ENCODE peak calls at places on chromosomes 16 and 17, in six cellular contexts. E, S, R, Q, I and Y are unnamed samples.

GRCh38 chr16:3874242-3874641 is 6.3 kb downstream of the CREBBP start:
- DNase-seq in E (no peak), Q (no peak), R (no peak), S (no peak), I (peak), Y (no peak)

GRCh38 chr17:6444573-6445335 is 499 bp downstream of the PIMREG start:
- DNase-seq in I (no peak), R (no peak), S (no peak), E (no peak), Q (no peak), Y (no peak)

GRCh38 chr16:3857189-3858013 is 23.1 kb downstream of the CREBBP start:
- DNase-seq in R (peak), Q (no peak), E (peak), I (no peak), S (no peak), Y (peak)

GRCh38 chr16:6076631-6077030 is 979.0 kb upstream of the EEF2KMT start:
- DNase-seq in I (no peak), S (no peak), E (no peak), Q (no peak), R (no peak), Y (no peak)

GRCh38 chr17:71334041-71334781 is 786.6 kb upstream of the SOX9 start:
- DNase-seq in E (no peak), R (no peak), Q (no peak), I (no peak), S (no peak), Y (peak)

GRCh38 chr17:29567362-29568330 is 809 bp upstream of the ABHD15 start:
- DNase-seq in R (peak), E (peak), Q (no peak), S (no peak), I (peak), Y (no peak)

GRCh38 chr16:85900031-85900792 is 1.2 kb downstream of the IRF8 start:
- DNase-seq in R (no peak), E (no peak), I (peak), S (no peak), Q (no peak), Y (no peak)

GRCh38 chr16:85052536-85052935 is 24.9 kb downstream of the KIAA0513 start:
- DNase-seq in R (no peak), Q (peak), S (no peak), I (no peak), E (no peak), Y (peak)

GRCh38 chr17:70307430-70307829 is 138.1 kb downstream of the KCNJ2 start:
- DNase-seq in R (no peak), Q (peak), S (no peak), I (no peak), E (no peak), Y (peak)

GRCh38 chr16:30413116-30413806 is 5.9 kb downstream of the ZNF771 start:
- DNase-seq in Q (no peak), S (no peak), I (no peak), E (no peak), R (no peak), Y (no peak)

GRCh38 chr16:10736926-10737625 is 6.6 kb upstream of the NUBP1 start:
- DNase-seq in E (peak), Q (peak), R (peak), I (no peak), S (no peak), Y (peak)

GRCh38 chr17:72730091-72730490 is 362.4 kb downstream of the SLC39A11 start:
- DNase-seq in R (peak), Q (no peak), I (no peak), E (no peak), S (no peak), Y (peak)

DNA sequence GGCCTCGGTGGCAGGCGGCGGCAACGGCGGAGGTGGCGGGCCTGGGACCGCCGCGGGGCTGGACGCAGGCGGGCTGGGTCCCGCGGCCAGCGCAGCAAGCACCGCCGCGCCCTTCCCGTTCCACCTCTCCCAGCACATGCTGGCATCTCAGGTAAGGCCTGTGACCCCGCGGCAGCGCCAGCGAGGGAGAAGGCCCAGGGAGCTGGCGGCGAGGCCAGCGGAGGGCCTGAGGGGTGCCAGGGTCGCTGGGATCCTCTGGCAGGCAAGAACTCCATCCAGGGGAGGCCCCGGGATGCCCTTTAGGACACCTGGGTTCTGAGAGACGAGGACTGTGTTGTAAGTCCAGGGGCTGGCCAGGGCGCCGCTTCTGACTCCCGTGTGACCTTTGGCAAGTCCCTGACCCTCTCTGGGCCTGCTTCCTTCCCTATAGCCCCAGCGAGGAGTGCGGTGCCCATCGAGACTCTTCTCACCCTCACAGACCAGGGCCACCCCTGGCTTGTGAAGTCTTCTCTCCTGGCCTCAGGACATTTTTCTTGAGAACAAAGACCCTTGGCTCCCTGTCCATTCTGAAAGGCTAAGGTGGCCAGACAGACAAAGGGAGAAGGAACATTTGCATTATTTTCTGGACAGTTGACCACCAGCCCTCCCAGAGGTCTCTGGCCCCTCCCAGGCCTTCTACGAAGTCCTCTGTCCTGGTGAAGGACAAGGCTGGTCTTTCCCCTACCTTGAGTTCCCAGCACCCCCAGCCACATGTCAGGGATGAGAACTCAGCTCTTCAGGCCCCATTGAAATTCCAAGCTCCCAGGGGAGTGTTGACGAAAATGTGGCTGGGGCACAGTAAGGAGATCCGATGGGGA is 6.3 kb downstream of the TBX2 start:
- DNase-seq in Q (no peak), E (no peak), I (peak), S (no peak), R (no peak), Y (no peak)
- H3K4me3 ChIP-seq in Q (no peak), E (peak), I (peak), S (peak), R (no peak), Y (no peak)

DNA sequence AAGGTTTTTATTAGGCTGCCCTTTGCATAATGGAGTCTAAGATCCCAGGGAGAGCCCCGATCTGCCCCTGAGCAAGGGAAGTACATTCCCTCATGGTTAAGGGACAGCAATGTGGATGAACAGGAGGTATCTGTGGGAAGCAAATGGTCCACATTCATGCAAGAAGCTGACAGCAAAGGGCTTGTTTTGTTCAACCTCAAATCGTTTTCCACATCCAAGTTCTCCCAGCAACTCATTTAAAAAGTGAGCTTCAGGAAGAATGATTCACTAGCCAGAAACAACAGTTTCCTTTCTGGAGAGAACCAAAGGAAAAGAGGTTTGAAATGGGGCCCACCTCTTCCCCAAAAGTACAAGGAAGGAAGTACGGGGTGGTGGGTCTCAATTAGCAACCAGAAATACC is 9.4 kb downstream of the HSPB9 start:
- DNase-seq in E (no peak), Q (peak), I (no peak), R (peak), S (no peak), Y (no peak)
- TF ChIP-seq CTCF in E (no peak), Q (no peak), I (no peak), R (no peak), S (no peak), Y (no peak)

DNA sequence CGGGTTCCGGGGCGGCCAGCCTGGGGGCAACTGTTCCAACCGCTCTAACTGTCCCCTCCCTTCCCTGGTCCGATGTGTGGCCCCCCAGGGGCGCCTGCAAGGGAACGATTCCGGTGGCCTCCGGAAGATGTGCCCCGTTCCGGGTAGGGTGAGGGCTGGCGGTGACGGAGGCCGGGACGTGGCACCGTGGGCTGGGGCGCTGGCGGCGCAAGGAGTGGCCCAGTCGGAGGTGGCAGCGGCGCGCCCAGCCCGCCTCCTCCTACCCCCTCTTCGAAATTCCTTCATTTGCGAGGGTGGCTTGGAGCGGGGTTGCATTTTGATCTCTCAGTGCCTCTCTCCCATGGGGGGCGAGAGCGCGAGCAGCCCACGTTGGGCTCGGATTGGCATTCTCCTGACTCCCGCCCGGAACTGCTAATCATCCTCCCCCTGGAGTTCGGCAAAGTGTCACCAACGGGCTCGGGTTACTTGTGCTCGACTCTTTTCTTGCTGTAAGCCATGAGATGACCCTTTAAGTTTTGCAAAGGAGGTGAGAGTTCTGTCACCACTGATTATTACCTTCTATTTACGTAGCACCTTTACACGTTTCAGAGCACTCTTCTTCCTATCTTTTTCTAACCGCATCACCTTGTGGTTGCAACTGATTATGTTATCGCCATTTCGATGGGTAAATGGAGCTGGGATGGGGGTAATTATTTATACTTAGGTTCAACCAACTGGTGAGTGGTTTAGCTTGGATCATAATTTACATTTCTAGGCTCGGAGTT is 667 bp downstream of the NDEL1 start:
- DNase-seq in I (peak), S (no peak), Q (peak), E (peak), R (peak), Y (peak)
- H3K4me3 ChIP-seq in I (peak), S (peak), Q (peak), E (peak), R (peak), Y (peak)

DNA sequence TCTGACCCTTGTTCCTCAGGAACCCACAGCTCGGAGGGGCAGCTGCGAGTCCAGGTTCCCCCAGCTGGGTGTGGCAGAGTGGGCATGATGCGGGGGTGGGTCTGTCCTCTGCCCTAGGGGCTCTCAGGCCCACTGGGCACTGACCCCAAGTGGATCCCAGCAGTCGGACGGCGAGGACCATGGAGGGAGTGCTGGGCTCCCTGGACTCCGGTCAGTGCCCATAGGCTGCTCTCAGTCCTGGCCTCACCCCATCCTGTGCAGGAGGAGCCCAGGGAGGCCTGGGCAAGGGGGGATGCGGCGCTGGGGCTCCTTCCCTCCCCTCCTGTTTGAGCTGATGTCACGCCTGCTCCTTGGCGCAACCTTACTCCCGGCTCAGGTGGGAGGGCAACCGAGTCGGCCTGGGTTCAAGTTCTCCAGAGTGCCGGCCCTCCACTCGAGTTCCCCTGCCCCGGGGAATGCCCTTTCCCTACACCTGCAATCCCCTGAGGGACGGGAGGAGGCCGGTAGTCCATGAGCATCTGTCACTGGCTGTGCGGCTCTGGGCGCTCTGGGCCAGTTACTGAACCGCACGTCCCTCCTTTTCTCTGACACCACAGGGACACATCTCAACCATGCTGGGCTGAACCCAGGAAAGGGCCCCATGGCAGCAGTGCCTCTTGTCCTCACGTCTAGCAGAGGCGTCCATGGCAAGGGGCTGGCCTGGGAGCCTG is 52.6 kb upstream of the ACSF3 start:
- DNase-seq in I (no peak), Q (no peak), E (no peak), S (no peak), R (no peak), Y (no peak)
- TF ChIP-seq CTCF in I (no peak), Q (no peak), E (no peak), S (no peak), R (no peak), Y (no peak)

DNA sequence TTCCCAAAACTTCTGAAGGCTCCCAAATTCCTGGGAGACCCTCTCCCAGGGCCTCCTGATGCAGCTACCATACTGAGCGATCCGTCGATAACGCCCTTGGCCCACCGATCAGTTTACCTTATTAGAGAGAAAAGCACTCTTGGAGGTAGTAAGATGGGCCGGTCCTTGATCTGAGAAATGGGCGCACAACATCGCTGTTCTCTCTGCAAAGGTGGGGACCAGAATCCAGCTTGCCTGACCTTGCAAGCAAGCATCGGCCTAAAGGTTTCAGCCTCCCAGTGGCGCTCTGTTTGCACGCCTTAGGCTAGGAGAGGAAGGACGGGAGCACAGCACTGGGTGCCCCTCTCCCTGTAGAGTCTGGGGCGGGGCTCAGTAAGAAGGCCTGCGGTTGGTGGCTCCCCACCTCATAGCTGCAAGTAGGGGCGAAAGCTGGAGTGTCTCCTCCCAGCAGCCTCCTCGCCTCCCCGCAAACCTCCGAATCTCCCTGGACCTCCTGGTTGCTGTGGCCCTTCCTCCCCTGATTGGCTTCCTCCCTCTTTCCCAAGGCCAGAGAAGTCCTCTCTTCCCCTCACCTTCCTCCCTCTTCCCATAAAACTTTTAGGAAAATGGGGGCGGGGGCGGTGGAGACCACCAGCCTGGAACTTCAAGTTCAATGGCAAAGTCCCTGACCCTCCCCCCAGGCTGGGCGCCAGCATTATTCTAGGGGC is at the start of gene PRAC1:
- DNase-seq in R (no peak), E (no peak), Q (no peak), S (no peak), I (no peak), Y (no peak)
- H3K4me3 ChIP-seq in R (no peak), E (no peak), Q (no peak), S (no peak), I (peak), Y (no peak)

DNA sequence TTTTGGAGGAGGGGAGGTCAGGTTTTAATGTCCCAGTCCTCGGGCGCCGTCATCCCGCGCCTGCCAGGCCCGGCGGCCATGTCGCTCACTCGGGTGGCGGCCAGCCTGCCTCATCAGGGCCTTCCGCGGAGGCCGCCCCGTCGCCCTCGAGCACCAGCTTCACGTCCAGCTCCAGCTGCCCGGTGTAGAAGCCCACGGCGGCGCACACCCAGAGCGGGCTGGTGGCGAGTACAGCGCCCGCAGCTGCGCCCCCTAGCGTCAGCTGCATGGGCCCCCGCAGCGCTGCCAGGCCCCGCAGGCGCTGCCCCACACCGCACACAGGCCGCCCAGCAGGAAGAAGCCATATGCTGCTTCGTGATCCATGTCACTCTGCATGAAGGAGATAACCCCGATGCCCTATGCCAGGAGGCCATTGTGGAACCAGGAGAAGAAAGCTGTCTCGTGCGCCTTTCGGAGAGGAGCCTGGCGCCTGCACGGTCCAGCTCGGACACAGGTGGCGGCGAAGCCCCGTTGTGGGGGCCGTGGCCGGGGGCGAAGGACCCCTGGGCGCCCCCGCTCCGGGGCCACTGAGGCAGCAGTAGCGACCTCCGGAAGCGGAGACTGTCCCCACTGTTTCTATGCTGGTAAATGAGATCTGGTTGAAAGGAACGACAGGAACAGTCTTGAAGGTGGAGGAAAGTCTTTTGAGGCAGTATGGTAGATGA is 9.6 kb downstream of the AP2B1 start:
- DNase-seq in Q (no peak), S (no peak), R (no peak), I (no peak), E (no peak), Y (no peak)
- TF ChIP-seq CTCF in Q (no peak), S (no peak), R (no peak), I (no peak), E (no peak), Y (no peak)

GRCh38 chr17:51046527-51047384 is 73.9 kb downstream of the SPAG9 start:
- DNase-seq in Q (peak), R (peak), S (no peak), E (peak), I (no peak), Y (peak)
- H3K4me3 ChIP-seq in Q (peak), R (peak), S (peak), E (peak), I (no peak), Y (peak)

GRCh38 chr16:89522287-89522686 is 14.1 kb downstream of the SPG7 start:
- DNase-seq in R (no peak), Q (no peak), S (no peak), I (no peak), E (no peak), Y (no peak)

GRCh38 chr16:89530401-89531381 is 22.5 kb downstream of the SPG7 start:
- DNase-seq in I (no peak), E (no peak), R (no peak), S (no peak), Q (no peak), Y (no peak)

GRCh38 chr16:89529097-89529496 is 20.9 kb downstream of the SPG7 start:
- DNase-seq in S (no peak), R (no peak), Q (no peak), E (no peak), I (no peak), Y (no peak)

GRCh38 chr16:89523680-89524344 is 15.6 kb downstream of the SPG7 start:
- DNase-seq in Q (no peak), I (no peak), S (no peak), R (no peak), E (no peak), Y (no peak)

DNA sequence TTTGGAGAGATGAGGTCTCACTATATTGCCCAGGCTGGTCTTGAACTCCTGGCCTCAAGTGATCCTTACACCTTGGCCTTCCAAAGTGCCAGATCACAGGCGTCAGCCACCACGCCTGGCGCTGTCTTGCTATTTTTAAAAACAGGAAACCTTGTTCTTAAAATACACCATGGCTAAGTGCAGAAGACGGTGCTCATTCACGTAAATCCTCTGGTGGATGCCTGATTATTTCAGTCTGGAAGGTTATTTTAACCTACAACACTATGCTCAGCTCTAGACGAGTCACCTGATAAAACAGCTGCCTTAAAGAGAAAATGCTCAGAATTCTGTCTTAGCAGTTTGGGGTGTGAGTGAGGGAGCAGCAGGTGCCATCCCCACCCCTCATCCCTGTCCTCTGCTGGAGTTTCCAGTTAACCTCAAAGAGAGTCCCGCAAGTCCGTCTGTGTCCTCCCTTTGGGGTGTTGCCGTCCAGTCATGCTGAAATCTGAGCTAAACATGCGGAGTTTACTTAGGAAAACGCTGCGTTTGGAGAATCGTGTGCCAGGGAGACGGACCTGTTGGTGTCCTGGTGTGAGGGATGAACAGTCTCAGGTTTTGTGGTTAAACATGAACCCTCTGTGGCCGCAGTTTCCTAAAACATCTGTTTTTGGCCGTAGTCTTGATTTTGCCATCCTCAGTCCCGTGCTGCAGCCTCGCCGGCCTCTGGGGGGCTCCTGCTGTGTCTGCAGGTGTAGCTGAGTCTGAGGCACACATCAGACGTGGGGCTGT is 17.1 kb downstream of the SPG7 start:
- DNase-seq in R (no peak), I (no peak), E (no peak), S (no peak), Q (no peak), Y (no peak)
- TF ChIP-seq CTCF in R (no peak), I (no peak), E (no peak), S (no peak), Q (no peak), Y (no peak)